ENCODE peak calls at places on chromosomes 13 and 19, in six cellular contexts. J is caudate nucleus; X is kidney; T is NCI-H2107; K is right lobe of liver; N is stimulated activated CD4-positive, alpha-beta T cell treated with anti-CD3 and anti-CD28 coated beads, Interleukin-2, amount 100 ng/mL, for 24 hours. P is an unnamed sample.

GRCh38 chr13:48896312-48896711 is 79.4 kb upstream of the FNDC3A start:
- DNase-seq in K (no peak), X (no peak), T (no peak), N (no peak), J (no peak), P (no peak)

GRCh38 chr13:47216176-47216822 is 319.4 kb upstream of the HTR2A start:
- DNase-seq in K (no peak), J (no peak), N (no peak), X (no peak), T (no peak), P (no peak)

GRCh38 chr13:90950134-90950533 is 397.4 kb upstream of the MIR17HG start:
- DNase-seq in N (no peak), K (no peak), J (no peak), T (no peak), X (no peak), P (no peak)

GRCh38 chr19:8506402-8506957 is 4.0 kb upstream of the PRAM1 start:
- DNase-seq in J (no peak), T (peak; percentile 13), X (no peak), N (no peak), K (no peak), P (peak; percentile 49)

GRCh38 chr19:13899393-13899792 is 6.5 kb downstream of the BRME1 start:
- DNase-seq in N (no peak), X (no peak), K (no peak), T (no peak), J (no peak), P (no peak)

GRCh38 chr19:13024958-13025653 is 29.8 kb downstream of the NFIX start:
- DNase-seq in X (no peak), T (no peak), N (no peak), K (no peak), J (no peak), P (no peak)

GRCh38 chr19:18737954-18738351 is 53.2 kb downstream of the COMP start:
- DNase-seq in X (no peak), T (no peak), N (no peak), J (no peak), K (no peak), P (no peak)

GRCh38 chr13:72457151-72457550 is 270.3 kb downstream of the MZT1 start:
- DNase-seq in J (no peak), K (no peak), X (no peak), T (no peak), N (no peak), P (no peak)

GRCh38 chr13:25051065-25051464 is 44.9 kb upstream of the PABPC3 start:
- DNase-seq in X (no peak), N (no peak), T (no peak), K (no peak), J (no peak), P (no peak)

GRCh38 chr13:48369988-48370387 is 42.9 kb downstream of the LPAR6 start:
- DNase-seq in J (no peak), X (no peak), N (no peak), K (no peak), T (no peak), P (no peak)

GRCh38 chr19:48329167-48329891 is 4.0 kb downstream of the EMP3 start:
- DNase-seq in X (no peak), N (peak; percentile 54), K (no peak), J (no peak), T (no peak), P (no peak)

GRCh38 chr13:91719033-91719432 is 320.6 kb downstream of the GPC5 start:
- DNase-seq in X (no peak), J (no peak), K (peak; percentile 61), T (no peak), N (no peak), P (peak; percentile 2)

GRCh38 chr13:113429608-113429985 is 23.7 kb downstream of the ADPRHL1 start:
- DNase-seq in X (no peak), K (no peak), J (no peak), T (no peak), N (no peak), P (no peak)

GRCh38 chr13:68023838-68024581 is 793.9 kb upstream of the PCDH9 start:
- DNase-seq in T (no peak), J (no peak), X (no peak), N (no peak), K (no peak), P (no peak)

GRCh38 chr13:107822006-107822405 is 393.3 kb downstream of the LIG4 start:
- DNase-seq in K (no peak), T (no peak), N (no peak), X (no peak), J (no peak), P (no peak)

GRCh38 chr13:77358001-77358400 is 31.1 kb upstream of the MYCBP2 start:
- DNase-seq in N (no peak), J (no peak), T (no peak), K (no peak), X (no peak), P (no peak)

GRCh38 chr19:49690656-49691242 is at the start of gene CPT1C:
- DNase-seq in K (peak; percentile 72), T (peak; percentile 93), N (peak; percentile 68), X (peak; percentile 85), J (no peak), P (no peak)

GRCh38 chr13:34708914-34709313 is 233.2 kb upstream of the NBEA start:
- DNase-seq in J (no peak), N (no peak), T (no peak), X (no peak), K (no peak), P (no peak)

GRCh38 chr13:51781246-51782022 is 22.5 kb downstream of the DHRS12 start:
- DNase-seq in T (no peak), J (no peak), X (no peak), N (no peak), K (no peak), P (no peak)

GRCh38 chr13:44906758-44907157 is 82.5 kb downstream of the NUFIP1 start:
- DNase-seq in T (no peak), J (no peak), N (no peak), X (no peak), K (no peak), P (peak; percentile 15)

GRCh38 chr19:29492761-29493160 is 33.0 kb upstream of the VSTM2B start:
- DNase-seq in K (no peak), X (no peak), N (no peak), T (no peak), J (no peak), P (peak; percentile 29)

GRCh38 chr13:26227396-26227971 is 5.4 kb upstream of the RNF6 start:
- DNase-seq in N (no peak), J (no peak), K (no peak), X (no peak), T (no peak), P (no peak)

GRCh38 chr19:1855040-1855827 is 7.0 kb upstream of the REXO1 start:
- DNase-seq in J (no peak), X (peak; percentile 97), N (peak; percentile 76), K (peak; percentile 91), T (no peak), P (peak; percentile 81)

GRCh38 chr19:9306443-9306842 is 3.2 kb downstream of the ZNF699 start:
- DNase-seq in J (no peak), X (no peak), K (no peak), N (no peak), T (no peak), P (no peak)

GRCh38 chr13:48615017-48615416 is 38.7 kb upstream of the CYSLTR2 start:
- DNase-seq in J (no peak), T (no peak), N (no peak), X (no peak), K (no peak), P (no peak)

GRCh38 chr19:2289714-2290435 is 7.9 kb upstream of the PEAK3 start:
- DNase-seq in K (peak; percentile 52), T (no peak), J (no peak), X (peak; percentile 84), N (peak; percentile 50), P (no peak)

P was measured in C1 segment of cervical spinal cord.